ENCODE peak calls at places on chromosomes 4 and X, in seven cellular contexts. Q, L, X, N, E, T and U are unnamed samples.

GRCh38 chr4:86626066-86626465 is 32.0 kb downstream of the PTPN13 start:
- DNase-seq in Q (no peak), L (peak), X (no peak), N (no peak), E (no peak), T (no peak), U (no peak)

GRCh38 chrX:17405225-17405969 is 30.4 kb downstream of the NHS start:
- DNase-seq in Q (no peak), L (no peak), X (no peak), N (no peak), E (no peak), T (no peak), U (no peak)

GRCh38 chr4:8855781-8856245 is 15.8 kb downstream of the HMX1 start:
- DNase-seq in Q (no peak), L (no peak), X (no peak), N (no peak), E (no peak), T (no peak), U (no peak)

GRCh38 chr4:81454498-81454897 is 17.2 kb downstream of the RASGEF1B start:
- DNase-seq in Q (no peak), L (no peak), X (no peak), N (no peak), E (no peak), T (no peak), U (no peak)

GRCh38 chr4:148090503-148091476 is 351.4 kb downstream of the NR3C2 start:
- DNase-seq in Q (no peak), L (no peak), X (no peak), N (no peak), E (no peak), T (no peak), U (no peak)

GRCh38 chr4:75071241-75071778 is 138.4 kb downstream of the PARM1 start:
- DNase-seq in Q (no peak), L (no peak), X (no peak), N (no peak), E (no peak), T (no peak), U (no peak)

GRCh38 chr4:110540606-110541440 is 64.9 kb downstream of the ENPEP start:
- DNase-seq in Q (no peak), L (peak), X (no peak), N (peak), E (no peak), T (no peak), U (no peak)

GRCh38 chrX:13386636-13387035 is 66.8 kb upstream of the ATXN3L start:
- DNase-seq in Q (no peak), L (no peak), X (no peak), N (no peak), E (no peak), T (no peak), U (no peak)

GRCh38 chrX:16484338-16484737 is 165.6 kb upstream of the S100G start:
- DNase-seq in Q (no peak), L (peak), X (no peak), N (peak), E (no peak), T (no peak), U (no peak)

GRCh38 chrX:111376486-111376885 is 35.5 kb downstream of the DCX start:
- DNase-seq in Q (no peak), L (no peak), X (no peak), N (no peak), E (no peak), T (no peak), U (no peak)

GRCh38 chrX:111372065-111372464 is 39.9 kb downstream of the DCX start:
- DNase-seq in Q (no peak), L (no peak), X (no peak), N (no peak), E (no peak), T (no peak), U (no peak)

GRCh38 chrX:111375747-111376146 is 36.2 kb downstream of the DCX start:
- DNase-seq in Q (no peak), L (peak), X (no peak), N (no peak), E (no peak), T (no peak), U (no peak)

GRCh38 chrX:111382277-111382676 is 29.7 kb downstream of the DCX start:
- DNase-seq in Q (no peak), L (no peak), X (no peak), N (no peak), E (no peak), T (no peak), U (no peak)

GRCh38 chrX:111376897-111377601 is 34.9 kb downstream of the DCX start:
- DNase-seq in Q (no peak), L (no peak), X (no peak), N (no peak), E (no peak), T (no peak), U (no peak)
- H3K4me3 ChIP-seq in Q (no peak), L (no peak), X (no peak), N (no peak), E (no peak), T (no peak), U (no peak)

GRCh38 chrX:153689654-153690465 is 2.1 kb downstream of the SLC6A8 start:
- DNase-seq in Q (no peak), L (no peak), X (peak), N (no peak), E (no peak), T (no peak), U (no peak)
- H3K4me3 ChIP-seq in Q (peak), L (peak), X (no peak), N (peak), E (no peak), T (no peak), U (peak)

GRCh38 chr4:150206981-150207380 is 128.7 kb downstream of the DCLK2 start:
- DNase-seq in Q (no peak), L (no peak), X (no peak), N (no peak), E (no peak), T (no peak), U (no peak)

GRCh38 chr4:150211821-150212445 is 133.7 kb downstream of the DCLK2 start:
- DNase-seq in Q (no peak), L (peak), X (no peak), N (peak), E (no peak), T (no peak), U (no peak)

GRCh38 chr4:150211016-150211415 is 132.8 kb downstream of the DCLK2 start:
- DNase-seq in Q (no peak), L (no peak), X (no peak), N (no peak), E (no peak), T (no peak), U (no peak)

GRCh38 chr4:150207871-150208270 is 129.6 kb downstream of the DCLK2 start:
- DNase-seq in Q (no peak), L (peak), X (no peak), N (no peak), E (no peak), T (no peak), U (no peak)

GRCh38 chr4:150209140-150209829 is 131.0 kb downstream of the DCLK2 start:
- DNase-seq in Q (peak), L (peak), X (peak), N (peak), E (peak), T (no peak), U (no peak)
- H3K4me3 ChIP-seq in Q (no peak), L (no peak), X (no peak), N (no peak), E (no peak), T (no peak), U (no peak)

GRCh38 chrX:74421181-74422028 is at the start of gene SLC16A2:
- DNase-seq in Q (peak), L (peak), X (peak), N (peak), E (peak), T (peak), U (peak)

GRCh38 chrX:74420194-74421035 is 878 bp upstream of the SLC16A2 start:
- DNase-seq in Q (peak), L (peak), X (peak), N (peak), E (peak), T (peak), U (peak)

GRCh38 chrX:74422576-74423288 is 1.4 kb downstream of the SLC16A2 start:
- DNase-seq in Q (no peak), L (peak), X (peak), N (peak), E (peak), T (no peak), U (peak)

GRCh38 chrX:74423289-74423985 is 2.1 kb downstream of the SLC16A2 start:
- DNase-seq in Q (no peak), L (no peak), X (no peak), N (no peak), E (no peak), T (no peak), U (no peak)

DNA sequence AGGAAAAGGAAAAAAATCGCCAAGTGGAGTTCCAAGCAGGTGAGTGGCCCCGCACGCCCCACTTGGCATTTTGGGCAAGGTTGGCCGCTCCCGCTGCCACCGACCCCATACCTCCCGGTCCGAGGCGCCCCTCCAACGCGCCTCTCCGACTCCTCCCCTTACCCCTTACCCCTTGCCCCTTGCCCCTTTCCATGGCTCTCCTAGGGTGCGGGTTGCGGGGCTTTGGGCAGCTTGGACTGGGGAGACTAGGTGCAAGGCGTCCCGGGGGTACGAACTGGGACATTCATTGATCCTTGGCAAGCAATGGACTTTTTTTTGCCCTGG is 698 bp downstream of the SLC16A2 start:
- DNase-seq in Q (no peak), L (no peak), X (no peak), N (no peak), E (no peak), T (no peak), U (no peak)
- H3K4me3 ChIP-seq in Q (peak), L (peak), X (peak), N (peak), E (peak), T (no peak), U (peak)

DNA sequence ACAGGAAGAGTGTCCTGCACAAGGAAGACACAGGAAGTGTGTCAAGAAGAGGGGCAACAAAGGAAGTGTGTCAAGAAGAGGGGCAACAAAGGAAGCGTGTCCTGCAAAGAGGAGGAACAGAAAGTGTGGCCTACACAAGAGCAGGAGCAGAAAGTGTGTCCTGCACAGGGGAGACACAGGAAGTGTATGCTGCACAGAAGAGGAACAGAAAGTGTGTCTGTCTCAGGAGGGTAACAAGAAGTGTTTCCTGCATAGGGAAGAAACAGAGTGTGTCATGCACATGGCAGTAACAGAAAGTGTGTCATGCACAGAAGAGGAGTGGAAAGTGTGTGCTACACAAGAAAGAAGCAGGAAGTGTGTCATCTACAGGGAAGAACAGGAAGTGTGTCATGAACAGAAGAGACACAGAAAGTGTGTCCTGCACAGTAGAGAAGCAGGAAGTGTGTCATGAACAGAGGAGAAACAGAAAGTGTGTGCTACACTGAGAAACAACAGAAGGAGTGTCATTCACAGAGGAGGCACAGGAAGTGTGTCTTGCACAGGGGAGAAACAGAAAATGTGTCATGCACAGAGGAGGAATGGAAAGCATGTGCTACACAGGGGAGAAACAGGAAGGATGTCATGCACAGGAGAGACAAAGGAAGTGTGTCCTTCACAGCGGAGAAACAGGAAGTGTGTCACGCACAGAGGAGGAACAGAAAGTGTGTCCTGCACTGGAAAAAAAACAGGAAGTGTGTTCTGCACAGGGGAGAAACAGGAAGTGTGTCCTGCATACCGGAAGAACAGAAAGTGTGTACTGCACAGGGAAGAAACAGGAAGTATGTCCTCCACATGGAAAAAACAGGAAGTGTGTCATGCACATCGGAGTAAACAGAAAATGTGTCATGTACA is 526.4 kb upstream of the PRKX start:
- DNase-seq in Q (no peak), L (no peak), X (no peak), N (no peak), E (no peak), T (peak), U (no peak)
- H3K4me3 ChIP-seq in Q (no peak), L (no peak), X (no peak), N (no peak), E (no peak), T (peak), U (no peak)

GRCh38 chr4:4681651-4682050 is 139.8 kb upstream of the STX18 start:
- DNase-seq in Q (no peak), L (no peak), X (no peak), N (no peak), E (no peak), T (no peak), U (no peak)
- H3K4me3 ChIP-seq in Q (no peak), L (no peak), X (no peak), N (no peak), E (no peak), T (no peak), U (no peak)

GRCh38 chrX:115134366-115134765 is 54.8 kb upstream of the RBMXL3 start:
- DNase-seq in Q (no peak), L (no peak), X (no peak), N (no peak), E (no peak), T (no peak), U (no peak)
- H3K4me3 ChIP-seq in Q (no peak), L (no peak), X (no peak), N (no peak), E (no peak), T (no peak), U (no peak)